ENCODE peak calls at places on chromosomes 5 and 9, in four cellular contexts. B is choroid plexus epithelial cell, Q is spleen, E is A673. O is an unnamed sample.
A peak's percentile ranks its signal among the peaks of the same experiment; 100 is the strongest.

GRCh38 chr5:145925353-145925752 is 11.0 kb upstream of the SH3RF2 start:
- DNase-seq in B (peak; percentile 86), Q (no peak), E (peak; percentile 88), O (peak; percentile 95)

GRCh38 chr9:129333961-129334743 is 156.1 kb upstream of the IER5L start:
- DNase-seq in B (peak; percentile 99), E (peak; percentile 88), Q (peak; percentile 94), O (peak; percentile 98)

GRCh38 chr9:29129763-29130162 is 1556.5 kb upstream of the C9orf72 start:
- DNase-seq in E (no peak), Q (no peak), B (no peak), O (no peak)

GRCh38 chr9:104826911-104827310 is 63.0 kb downstream of the NIPSNAP3B start:
- DNase-seq in E (no peak), B (no peak), Q (no peak), O (no peak)

GRCh38 chr5:132829742-132830435 is 558 bp downstream of the SHROOM1 start:
- DNase-seq in B (peak; percentile 72), Q (peak; percentile 93), E (peak; percentile 73), O (peak; percentile 59)

GRCh38 chr9:31740705-31741104 is 643.7 kb upstream of the ACO1 start:
- DNase-seq in Q (no peak), E (no peak), B (peak; percentile 45), O (no peak)

GRCh38 chr5:148913985-148914421 is 87.6 kb downstream of the ADRB2 start:
- DNase-seq in B (peak; percentile 25), Q (no peak), E (peak; percentile 61), O (peak; percentile 94)

GRCh38 chr9:129572517-129572916 is 48.4 kb downstream of the C9orf50 start:
- DNase-seq in Q (no peak), B (no peak), E (no peak), O (no peak)

GRCh38 chr5:13249854-13250253 is 694.6 kb downstream of the DNAH5 start:
- DNase-seq in E (no peak), B (no peak), Q (no peak), O (peak; percentile 0)

GRCh38 chr5:177356756-177357458 is 817 bp upstream of the RGS14 start:
- DNase-seq in B (no peak), E (no peak), Q (no peak), O (no peak)

GRCh38 chr9:6351757-6352156 is 23.6 kb downstream of the TPD52L3 start:
- DNase-seq in Q (no peak), E (no peak), B (peak; percentile 13), O (no peak)

GRCh38 chr5:41835625-41836024 is 34.6 kb downstream of the OXCT1 start:
- DNase-seq in E (peak; percentile 11), B (peak; percentile 92), Q (no peak), O (peak; percentile 76)

GRCh38 chr5:38373733-38374132 is 115.4 kb downstream of the EGFLAM start:
- DNase-seq in B (peak; percentile 71), Q (no peak), E (peak; percentile 63), O (peak; percentile 2)

GRCh38 chr5:74638776-74639537 is 1.6 kb downstream of the ENC1 start:
- DNase-seq in Q (no peak), E (peak; percentile 24), B (peak; percentile 73), O (peak; percentile 64)

GRCh38 chr5:88819332-88819999 is 63.5 kb downstream of the MEF2C start:
- DNase-seq in B (no peak), E (no peak), Q (no peak), O (no peak)

GRCh38 chr9:134964686-134965085 is 47.0 kb upstream of the FCN1 start:
- DNase-seq in E (no peak), Q (peak; percentile 18), B (no peak), O (no peak)

GRCh38 chr9:109907400-109907799 is 127.4 kb downstream of the PALM2AKAP2 start:
- DNase-seq in Q (no peak), B (no peak), E (no peak), O (no peak)

GRCh38 chr5:157947156-157947555 is 88.2 kb upstream of the CLINT1 start:
- DNase-seq in B (no peak), Q (no peak), E (peak; percentile 45), O (no peak)

GRCh38 chr5:151617841-151618710 is 26.9 kb upstream of the FAT2 start:
- DNase-seq in B (no peak), Q (no peak), E (no peak), O (no peak)

GRCh38 chr5:99122976-99123375 is 194.2 kb upstream of the CHD1 start:
- DNase-seq in E (no peak), B (no peak), Q (no peak), O (no peak)

GRCh38 chr9:106752581-106752980 is 110.4 kb upstream of the ZNF462 start:
- DNase-seq in Q (no peak), E (no peak), B (no peak), O (no peak)

GRCh38 chr5:74382864-74383618 is 257.5 kb downstream of the ENC1 start:
- DNase-seq in B (peak; percentile 87), E (peak; percentile 52), Q (no peak), O (peak; percentile 95)

GRCh38 chr5:93423333-93423714 is 157.7 kb downstream of the NR2F1-AS1 start:
- DNase-seq in E (no peak), B (no peak), Q (no peak), O (no peak)

GRCh38 chr5:127875235-127876021 is 172.2 kb downstream of the CCDC192 start:
- DNase-seq in Q (no peak), B (peak; percentile 78), E (peak; percentile 62), O (peak; percentile 75)

GRCh38 chr5:84411832-84412605 is 27.3 kb upstream of the EDIL3 start:
- DNase-seq in B (peak; percentile 11), Q (no peak), E (no peak), O (peak; percentile 47)

GRCh38 chr9:87395804-87396458 is 101.7 kb upstream of the DAPK1 start:
- DNase-seq in Q (no peak), B (no peak), E (no peak), O (peak; percentile 40)

GRCh38 chr5:75848077-75848476 is 130.8 kb upstream of the POC5 start:
- DNase-seq in E (no peak), B (no peak), Q (no peak), O (no peak)

GRCh38 chr5:150409638-150410523 is 2.8 kb downstream of the CD74 start:
- DNase-seq in B (peak; percentile 92), Q (peak; percentile 85), E (peak; percentile 94), O (peak; percentile 88)

GRCh38 chr9:125888220-125888619 is 141.0 kb downstream of the PBX3 start:
- DNase-seq in B (no peak), E (no peak), Q (no peak), O (no peak)

GRCh38 chr5:96146675-96147074 is 185.0 kb upstream of the ELL2 start:
- DNase-seq in B (peak; percentile 79), Q (no peak), E (peak; percentile 15), O (peak; percentile 73)

GRCh38 chr9:133963166-133963565 is 29.0 kb downstream of the VAV2 start:
- DNase-seq in E (no peak), Q (peak; percentile 61), B (no peak), O (no peak)

GRCh38 chr9:127979333-127980055 is 1.3 kb downstream of the EEIG1 start:
- DNase-seq in E (peak; percentile 37), Q (peak; percentile 87), B (peak; percentile 33), O (peak; percentile 70)

GRCh38 chr5:112293587-112293986 is 125.5 kb downstream of the EPB41L4A start:
- DNase-seq in Q (no peak), B (no peak), E (no peak), O (no peak)

GRCh38 chr9:88749420-88749819 is 214.4 kb downstream of the NXNL2 start:
- DNase-seq in Q (no peak), B (no peak), E (no peak), O (peak; percentile 86)

GRCh38 chr9:130692365-130692764 is 1.2 kb upstream of the EXOSC2 start:
- DNase-seq in B (peak; percentile 35), E (no peak), Q (peak; percentile 82), O (no peak)

GRCh38 chr5:109396965-109397364 is 12.8 kb downstream of the PJA2 start:
- DNase-seq in Q (no peak), B (no peak), E (no peak), O (no peak)

GRCh38 chr9:136133959-136134484 is 15.3 kb upstream of the TMEM250 start:
- DNase-seq in B (no peak), E (no peak), Q (no peak), O (no peak)
- H3K4me3 ChIP-seq in B (no peak overlapping the region), E (peak overlapping the region; percentile 57), Q (no peak overlapping the region), O (no peak overlapping the region)

DNA sequence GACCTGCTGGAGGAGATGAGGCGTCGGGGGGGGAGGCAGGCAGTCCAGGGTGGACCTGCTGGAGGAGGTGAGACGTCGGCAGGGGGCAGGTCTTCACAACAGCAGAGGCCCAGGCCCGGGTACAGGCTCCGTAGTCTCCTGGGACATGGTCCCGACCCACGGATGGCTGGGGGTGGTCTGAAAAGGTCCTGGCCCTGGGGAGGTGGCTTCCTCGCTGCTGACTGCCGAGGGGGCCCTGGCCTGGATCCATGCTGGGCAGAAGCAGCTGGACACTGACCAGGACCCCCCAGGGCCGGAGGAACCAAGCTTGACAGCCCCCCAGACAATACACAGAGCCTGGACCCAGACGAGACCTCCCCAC is 8.5 kb downstream of the EGFL7 start:
- DNase-seq in Q (no peak), B (no peak), E (no peak), O (no peak)
- H3K4me3 ChIP-seq in Q (peak overlapping the region; percentile 6), B (no peak overlapping the region), E (no peak overlapping the region), O (no peak overlapping the region)

GRCh38 chr5:134873494-134873893 is 677 bp upstream of the TXNDC15 start:
- DNase-seq in E (peak; percentile 14), Q (no peak), B (no peak), O (no peak)
- H3K4me3 ChIP-seq in E (peak overlapping the region; percentile 71), Q (peak overlapping the region; percentile 93), B (no peak overlapping the region), O (peak overlapping the region; percentile 91)

GRCh38 chr5:172179032-172179989 is 8.7 kb downstream of the STK10 start:
- DNase-seq in B (peak; percentile 79), Q (peak; percentile 82), E (no peak), O (peak; percentile 41)
- H3K4me3 ChIP-seq in B (peak overlapping the region; percentile 34), Q (peak overlapping the region; percentile 12), E (no peak overlapping the region), O (no peak overlapping the region)